ENCODE peak calls at places on chromosome 11, in seven cellular contexts. K is testis; B is CD8-positive, alpha-beta T cell; Y is pancreas; U is uterus; W is left lung; V is neuronal stem cell. Z is an unnamed sample. For H3K4me1, the result is how much of the 10 kb centered on the place peaks cover.

GRCh38 chr11:13183094-13183825 is 94.3 kb upstream of the BMAL1 start:
- DNase-seq in K (peak), B (no peak), Y (no peak), U (no peak), W (no peak), V (no peak), Z (no peak)

GRCh38 chr11:101435406-101435805 is 148.4 kb downstream of the TRPC6 start:
- DNase-seq in K (no peak), B (no peak), Y (no peak), U (no peak), W (no peak), V (no peak), Z (no peak)

GRCh38 chr11:7605544-7605943 is 67.8 kb downstream of the CYB5R2 start:
- DNase-seq in K (no peak), B (no peak), Y (no peak), U (no peak), W (no peak), V (no peak), Z (no peak)

GRCh38 chr11:58622344-58622743 is at the start of gene CNTF:
- DNase-seq in K (no peak), B (no peak), Y (no peak), U (no peak), W (no peak), V (no peak), Z (no peak)

GRCh38 chr11:76644591-76644990 is 26.0 kb downstream of the LRRC32 start:
- DNase-seq in K (no peak), B (no peak), Y (no peak), U (no peak), W (no peak), V (no peak), Z (no peak)

GRCh38 chr11:12706531-12707499 is 32.6 kb downstream of the TEAD1 start:
- DNase-seq in K (no peak), B (no peak), Y (no peak), U (no peak), W (no peak), V (no peak), Z (peak)

GRCh38 chr11:112810951-112811350 is 150.3 kb upstream of the NCAM1 start:
- DNase-seq in K (no peak), B (no peak), Y (no peak), U (no peak), W (no peak), V (no peak), Z (no peak)

GRCh38 chr11:70226967-70227366 is 23.9 kb downstream of the FADD start:
- DNase-seq in K (no peak), B (no peak), Y (no peak), U (no peak), W (no peak), V (no peak), Z (peak)

GRCh38 chr11:23961503-23962338 is 535.1 kb upstream of the LUZP2 start:
- DNase-seq in K (peak), B (no peak), Y (no peak), U (no peak), W (no peak), V (no peak), Z (peak)

GRCh38 chr11:134750619-134751018 is 338.6 kb upstream of the B3GAT1 start:
- DNase-seq in K (no peak), B (peak), Y (no peak), U (no peak), W (no peak), V (no peak), Z (no peak)

GRCh38 chr11:103998826-103999390 is 37.5 kb upstream of the DDI1 start:
- DNase-seq in K (no peak), B (no peak), Y (no peak), U (no peak), W (no peak), V (no peak), Z (no peak)

GRCh38 chr11:35372565-35373283 is 46.6 kb downstream of the SLC1A2 start:
- DNase-seq in K (no peak), B (no peak), Y (no peak), U (no peak), W (no peak), V (no peak), Z (no peak)

GRCh38 chr11:2688381-2689231 is 11.2 kb downstream of the KCNQ1OT1 start:
- DNase-seq in K (no peak), B (no peak), Y (peak), U (no peak), W (peak), V (no peak), Z (no peak)

GRCh38 chr11:10878408-10879214 is 20.8 kb upstream of the ZBED5 start:
- DNase-seq in K (no peak), B (no peak), Y (no peak), U (no peak), W (no peak), V (peak), Z (no peak)

GRCh38 chr11:134125507-134125906 is 56.6 kb downstream of the JAM3 start:
- DNase-seq in K (no peak), B (no peak), Y (no peak), U (no peak), W (no peak), V (no peak), Z (no peak)

GRCh38 chr11:75195164-75195962 is 44.5 kb downstream of the SLCO2B1 start:
- DNase-seq in K (peak), B (no peak), Y (no peak), U (peak), W (peak), V (no peak), Z (peak)

GRCh38 chr11:95715777-95716241 is 73.8 kb downstream of the FAM76B start:
- DNase-seq in K (no peak), B (no peak), Y (no peak), U (no peak), W (no peak), V (no peak), Z (no peak)

GRCh38 chr11:27184458-27185312 is 144.1 kb downstream of the BBOX1 start:
- DNase-seq in K (no peak), B (no peak), Y (no peak), U (no peak), W (no peak), V (no peak), Z (no peak)

GRCh38 chr11:97908354-97908753 is 1112.4 kb upstream of the CNTN5 start:
- DNase-seq in K (no peak), B (no peak), Y (no peak), U (no peak), W (no peak), V (no peak), Z (no peak)

GRCh38 chr11:104534268-104534667 is 364.0 kb downstream of the CASP12 start:
- DNase-seq in K (no peak), B (no peak), Y (no peak), U (no peak), W (no peak), V (no peak), Z (no peak)

GRCh38 chr11:33177676-33178336 is 16.5 kb upstream of the CSTF3 start:
- DNase-seq in K (no peak), B (no peak), Y (no peak), U (no peak), W (no peak), V (no peak), Z (no peak)

GRCh38 chr11:76783294-76783900 is at the start of gene TSKU:
- DNase-seq in K (no peak), B (no peak), Y (no peak), U (no peak), W (no peak), V (peak), Z (no peak)

GRCh38 chr11:28146123-28146751 is 38.0 kb downstream of the METTL15 start:
- DNase-seq in K (no peak), B (no peak), Y (no peak), U (no peak), W (no peak), V (peak), Z (no peak)

GRCh38 chr11:128520886-128521696 is 66.3 kb downstream of the ETS1 start:
- DNase-seq in K (no peak), B (no peak), Y (no peak), U (no peak), W (no peak), V (no peak), Z (peak)

GRCh38 chr11:68816917-68817419 is 24.7 kb downstream of the CPT1A start:
- DNase-seq in K (no peak), B (no peak), Y (no peak), U (no peak), W (no peak), V (no peak), Z (no peak)

GRCh38 chr11:102487214-102487613 is 34.6 kb upstream of the TMEM123 start:
- DNase-seq in K (no peak), B (no peak), Y (no peak), U (no peak), W (no peak), V (no peak), Z (no peak)

GRCh38 chr11:8775341-8776133 is 92.9 kb downstream of the RPL27A start:
- DNase-seq in K (peak), B (no peak), Y (no peak), U (no peak), W (no peak), V (no peak), Z (no peak)

GRCh38 chr11:64887757-64888405 is 9.5 kb upstream of the EHD1 start:
- DNase-seq in K (peak), B (peak), Y (peak), U (peak), W (peak), V (peak), Z (peak)

GRCh38 chr11:50246699-50247098 is 214.0 kb downstream of the OR4C45 start:
- DNase-seq in K (no peak), B (no peak), Y (no peak), U (no peak), W (no peak), V (no peak), Z (no peak)

GRCh38 chr11:19116315-19116970 is 525 bp upstream of the ZDHHC13 start:
- DNase-seq in K (no peak), B (no peak), Y (no peak), U (no peak), W (no peak), V (no peak), Z (no peak)

GRCh38 chr11:102603091-102603490 is 22.0 kb downstream of the MMP20 start:
- DNase-seq in K (peak), B (no peak), Y (no peak), U (no peak), W (no peak), V (no peak), Z (no peak)

GRCh38 chr11:134244593-134244992 is 8.6 kb downstream of the THYN1 start:
- DNase-seq in K (peak), B (no peak), Y (no peak), U (no peak), W (no peak), V (no peak), Z (no peak)

GRCh38 chr11:12625438-12626071 is 48.7 kb upstream of the TEAD1 start:
- DNase-seq in K (no peak), B (no peak), Y (no peak), U (no peak), W (no peak), V (no peak), Z (no peak)

GRCh38 chr11:45383229-45383628 is 97.1 kb upstream of the SYT13 start:
- DNase-seq in K (no peak), B (no peak), Y (no peak), U (no peak), W (no peak), V (no peak), Z (no peak)

GRCh38 chr11:117612111-117612510 is 184.9 kb downstream of the DSCAML1 start:
- DNase-seq in K (no peak), B (no peak), Y (no peak), U (no peak), W (no peak), V (no peak), Z (no peak)

GRCh38 chr11:96366024-96366423 is 23.0 kb upstream of the MAML2 start:
- DNase-seq in K (no peak), B (no peak), Y (no peak), U (no peak), W (no peak), V (no peak), Z (no peak)

GRCh38 chr11:135027461-135027860 is 615.4 kb upstream of the B3GAT1 start:
- DNase-seq in K (peak), B (no peak), Y (no peak), U (no peak), W (no peak), V (peak), Z (peak)

GRCh38 chr11:122556605-122557004 is 98.9 kb upstream of the UBASH3B start:
- DNase-seq in K (peak), B (peak), Y (peak), U (no peak), W (peak), V (no peak), Z (peak)
- H3K4me3 ChIP-seq in K (peak), B (peak), Y (peak), U (no peak), W (peak), V (no peak), Z (peak)

GRCh38 chr11:129637983-129638776 is 177.5 kb upstream of the TMEM45B start:
- DNase-seq in K (no peak), B (no peak), Y (no peak), U (no peak), W (no peak), V (no peak), Z (no peak)
- H3K27ac ChIP-seq in K (no peak), B (no peak), Y (no peak), U (no peak), W (no peak), V (no peak), Z (no peak)

GRCh38 chr11:126337472-126338241 is 17.8 kb upstream of the ST3GAL4 start:
- DNase-seq in K (no peak), B (no peak), Y (peak), U (no peak), W (no peak), V (no peak), Z (peak)
- H3K4me1 ChIP-seq in K (under half), B (under half), Y (under half), U (under half), W (under half), V (under half), Z (under half)

GRCh38 chr11:47378011-47378835 is at the start of gene SPI1:
- DNase-seq in K (peak), B (no peak), Y (no peak), U (no peak), W (peak), V (no peak), Z (peak)
- H3K4me3 ChIP-seq in K (no peak), B (no peak), Y (no peak), U (no peak), W (peak), V (no peak), Z (no peak)

GRCh38 chr11:94131363-94132115 is 2.9 kb downstream of the PANX1 start:
- DNase-seq in K (peak), B (no peak), Y (no peak), U (peak), W (no peak), V (no peak), Z (peak)

GRCh38 chr11:94133752-94134151 is 5.1 kb downstream of the PANX1 start:
- DNase-seq in K (no peak), B (no peak), Y (no peak), U (no peak), W (no peak), V (no peak), Z (no peak)

GRCh38 chr11:94132152-94132558 is 3.5 kb downstream of the PANX1 start:
- DNase-seq in K (no peak), B (no peak), Y (no peak), U (peak), W (no peak), V (no peak), Z (peak)

GRCh38 chr11:94132823-94133408 is 4.3 kb downstream of the PANX1 start:
- DNase-seq in K (no peak), B (no peak), Y (no peak), U (no peak), W (peak), V (no peak), Z (no peak)

DNA sequence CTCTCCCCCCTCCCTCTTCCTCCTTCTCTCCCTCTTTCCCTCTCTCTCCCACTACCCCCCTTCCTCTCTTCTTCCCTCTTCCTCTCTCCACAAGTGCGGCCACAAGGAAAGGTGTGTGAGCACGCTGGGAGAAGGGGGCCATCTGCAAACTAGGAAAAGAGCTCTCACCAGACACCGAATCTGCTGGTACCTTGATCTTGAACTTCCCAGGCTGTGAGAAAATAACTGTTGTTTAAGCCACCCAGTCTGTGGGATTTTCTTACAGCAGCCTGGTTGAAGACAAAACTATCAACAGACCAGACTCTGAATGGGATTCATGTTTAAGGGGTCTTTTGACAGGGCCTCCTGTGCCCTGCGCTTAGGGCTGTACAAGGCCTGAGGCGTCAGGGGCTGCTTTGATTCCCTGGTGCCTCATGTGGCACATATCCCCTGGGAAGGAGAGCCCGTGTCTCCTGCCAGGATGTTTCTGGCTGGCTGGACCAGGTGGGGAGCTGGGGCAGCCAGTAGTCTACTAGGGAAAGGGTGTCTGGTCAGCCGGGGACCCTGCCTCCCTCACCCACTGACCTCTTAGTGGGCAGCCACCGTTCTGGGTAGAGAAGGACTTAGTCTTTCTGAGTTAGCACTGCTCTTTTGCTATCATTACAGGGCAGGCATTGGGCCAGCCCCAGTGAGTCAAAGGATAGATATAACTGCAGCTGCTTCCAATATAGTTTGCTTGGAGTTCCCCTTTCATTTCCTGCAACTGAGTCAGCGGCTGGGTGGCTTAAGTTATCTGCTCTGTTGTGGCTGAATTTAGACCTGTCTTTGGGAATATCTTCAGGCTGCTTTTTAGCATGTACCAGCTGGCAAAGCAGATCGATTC is 6.2 kb downstream of the PANX1 start:
- DNase-seq in K (peak), B (no peak), Y (peak), U (peak), W (peak), V (no peak), Z (peak)
- H3K27ac ChIP-seq in K (peak), B (no peak), Y (peak), U (peak), W (peak), V (no peak), Z (peak)

Z was measured in right cardiac atrium.